ENCODE peak calls at places on chromosomes 4 and X, in four cellular contexts. W is heart right ventricle, Y is uterus, Q is astrocyte of the spinal cord. H is an unnamed sample.

GRCh38 chr4:38837334-38837733 is 19.3 kb downstream of the TLR6 start:
- DNase-seq in W (no peak), Y (no peak), Q (no peak), H (no peak)

GRCh38 chrX:145843196-145843595 is 25.6 kb downstream of the SLITRK2 start:
- DNase-seq in W (no peak), Y (no peak), Q (no peak), H (no peak)

GRCh38 chr4:5953003-5953951 is 60.4 kb upstream of the CRMP1 start:
- DNase-seq in W (no peak), Y (no peak), Q (no peak), H (no peak)

GRCh38 chr4:106746451-106746850 is 289.7 kb downstream of the DKK2 start:
- DNase-seq in W (no peak), Y (no peak), Q (peak), H (peak)

GRCh38 chrX:120517936-120518335 is 42.8 kb downstream of the CUL4B start:
- DNase-seq in W (no peak), Y (no peak), Q (peak), H (peak)

GRCh38 chr4:6594826-6595355 is 19.9 kb downstream of the MAN2B2 start:
- DNase-seq in W (no peak), Y (no peak), Q (no peak), H (no peak)

GRCh38 chr4:65943076-65943475 is 272.8 kb upstream of the EPHA5 start:
- DNase-seq in W (no peak), Y (no peak), Q (peak), H (peak)

GRCh38 chr4:24582235-24582863 is 2.0 kb downstream of the DHX15 start:
- DNase-seq in W (no peak), Y (no peak), Q (no peak), H (no peak)

GRCh38 chrX:66015906-66016689 is 23.8 kb downstream of the VSIG4 start:
- DNase-seq in W (no peak), Y (no peak), Q (no peak), H (no peak)

GRCh38 chr4:61938250-61938846 is 738.2 kb downstream of the ADGRL3 start:
- DNase-seq in W (no peak), Y (no peak), Q (no peak), H (no peak)

GRCh38 chr4:80192937-80193336 is 4.4 kb upstream of the PRDM8 start:
- DNase-seq in W (no peak), Y (no peak), Q (peak), H (peak)

GRCh38 chrX:18577400-18577799 is 94.5 kb downstream of the RS1 start:
- DNase-seq in W (no peak), Y (no peak), Q (no peak), H (no peak)

GRCh38 chr4:10593130-10593529 is 91.4 kb downstream of the CLNK start:
- DNase-seq in W (no peak), Y (no peak), Q (no peak), H (no peak)

GRCh38 chr4:172786039-172786792 is 382.4 kb upstream of the GALNT7 start:
- DNase-seq in W (no peak), Y (no peak), Q (peak), H (no peak)

GRCh38 chr4:106301393-106302084 is 14.5 kb downstream of the TBCK start:
- DNase-seq in W (no peak), Y (no peak), Q (no peak), H (peak)

GRCh38 chr4:85778809-85779124 is 303.8 kb downstream of the ARHGAP24 start:
- DNase-seq in W (no peak), Y (no peak), Q (peak), H (no peak)

GRCh38 chr4:7430965-7431695 is 3.6 kb downstream of the PSAPL1 start:
- DNase-seq in W (no peak), Y (no peak), Q (no peak), H (no peak)

GRCh38 chrX:53287493-53288138 is 6.2 kb upstream of the IQSEC2 start:
- DNase-seq in W (peak), Y (peak), Q (peak), H (no peak)

GRCh38 chr4:173346074-173346473 is 11.9 kb upstream of the HMGB2 start:
- DNase-seq in W (no peak), Y (no peak), Q (peak), H (peak)

GRCh38 chr4:77003400-77003799 is 53.8 kb downstream of the SEPTIN11 start:
- DNase-seq in W (no peak), Y (no peak), Q (no peak), H (no peak)

GRCh38 chrX:75327607-75328006 is 53.7 kb downstream of the UPRT start:
- DNase-seq in W (no peak), Y (no peak), Q (no peak), H (no peak)

GRCh38 chrX:134528936-134529335 is 69.0 kb downstream of the HPRT1 start:
- DNase-seq in W (no peak), Y (no peak), Q (peak), H (no peak)

GRCh38 chr4:147846318-147847135 is 114.6 kb downstream of the ARHGAP10 start:
- DNase-seq in W (no peak), Y (no peak), Q (no peak), H (no peak)

DNA sequence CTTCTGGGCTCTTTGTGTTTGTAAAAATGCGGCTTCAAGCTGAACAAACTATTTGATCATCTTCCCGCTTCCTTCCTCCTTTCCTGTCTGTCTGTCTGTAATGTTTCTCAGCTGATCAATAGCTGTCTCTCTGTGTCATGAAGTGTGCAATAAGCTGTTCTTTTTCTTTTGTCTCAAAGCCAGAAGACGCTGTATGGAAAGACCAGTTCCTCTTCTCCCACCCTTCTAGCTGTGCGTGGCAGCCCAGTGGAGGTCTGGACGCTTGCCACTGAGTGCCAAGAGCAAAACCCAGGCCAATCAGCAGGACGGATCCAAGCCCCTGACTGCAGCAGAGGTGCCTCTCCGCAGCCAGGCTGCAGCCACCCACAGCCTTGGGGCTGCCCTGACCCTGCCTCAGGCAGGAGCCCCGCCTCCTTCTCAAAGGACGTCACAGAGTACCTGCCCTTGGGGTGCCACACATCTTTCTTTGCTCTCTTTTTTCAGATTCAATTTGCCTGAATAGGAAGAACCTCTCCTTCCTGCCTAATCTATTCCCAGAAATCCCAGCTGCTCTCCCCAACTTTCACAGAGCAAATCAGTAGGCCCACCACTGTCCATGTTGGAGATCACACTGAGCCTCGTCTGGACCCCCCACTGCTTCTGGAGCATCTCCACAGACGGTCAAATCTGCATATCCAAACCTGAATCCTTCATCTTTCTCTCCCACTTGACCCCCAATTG is 59.1 kb downstream of the MAML3 start:
- DNase-seq in W (peak), Y (peak), Q (peak), H (no peak)
- H3K4me3 ChIP-seq in W (no peak), Y (no peak), Q (no peak), H (no peak)

GRCh38 chr4:54440394-54441223 is 211.5 kb downstream of the PDGFRA start:
- DNase-seq in W (peak), Y (no peak), Q (peak), H (no peak)
- H3K4me3 ChIP-seq in W (no peak), Y (no peak), Q (no peak), H (no peak)

DNA sequence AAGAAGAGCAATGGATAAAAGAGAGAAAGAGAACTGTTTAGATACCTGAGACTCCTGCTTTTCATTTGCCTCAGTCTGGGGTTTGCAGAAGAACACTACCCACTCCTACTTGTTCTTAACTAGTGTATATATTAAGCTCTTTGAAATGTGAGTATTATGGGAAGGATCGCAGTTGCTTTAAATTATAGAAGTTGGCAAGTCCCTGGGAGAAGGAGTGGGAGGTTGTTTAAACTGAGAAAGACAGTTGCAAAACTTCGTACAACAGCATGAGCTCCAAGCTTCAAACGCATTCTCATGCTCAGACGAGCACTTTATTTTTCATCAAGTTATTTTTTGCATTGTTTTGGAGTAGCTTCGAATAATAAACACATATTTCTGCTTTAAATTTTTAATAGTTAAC is 88.1 kb upstream of the C1QTNF7 start:
- DNase-seq in W (no peak), Y (no peak), Q (peak), H (no peak)
- H3K4me3 ChIP-seq in W (no peak), Y (peak), Q (no peak), H (no peak)

DNA sequence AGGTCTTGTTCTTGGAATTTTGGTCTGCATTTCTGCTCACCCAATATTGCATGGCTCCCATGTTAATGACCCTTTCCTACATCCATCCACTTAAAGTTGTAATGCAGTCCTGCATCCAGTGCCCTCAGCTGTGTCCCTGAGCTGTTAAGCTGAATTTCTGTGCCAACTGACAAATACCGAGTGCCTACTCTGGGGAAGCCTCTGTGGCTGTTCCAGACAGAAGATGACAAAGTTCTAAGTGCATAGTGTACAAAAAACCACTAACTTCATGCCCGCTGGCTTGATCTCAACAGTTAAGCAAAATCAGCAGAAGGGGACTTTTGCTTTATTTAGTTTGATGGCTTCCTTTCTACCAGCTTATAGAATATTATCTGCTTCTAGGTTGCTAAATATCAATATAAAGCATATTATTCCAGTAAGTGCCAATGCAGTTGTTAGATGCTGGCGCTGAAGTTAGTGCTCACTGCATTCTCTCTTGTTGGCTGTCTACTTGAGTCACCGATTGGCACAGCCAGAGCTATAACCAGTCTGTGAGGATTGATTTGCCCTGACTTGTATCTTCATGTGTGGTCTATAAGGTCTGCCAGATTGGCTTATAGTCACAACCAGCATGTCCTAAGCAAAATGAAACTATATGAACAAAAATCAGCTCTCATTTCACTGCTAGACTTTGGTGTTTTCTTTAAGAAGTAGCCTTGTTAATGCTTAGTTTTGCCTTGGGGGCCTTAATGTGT is 98.9 kb downstream of the KLHL8 start:
- DNase-seq in W (no peak), Y (no peak), Q (peak), H (no peak)
- H3K4me3 ChIP-seq in W (no peak), Y (no peak), Q (no peak), H (no peak)

DNA sequence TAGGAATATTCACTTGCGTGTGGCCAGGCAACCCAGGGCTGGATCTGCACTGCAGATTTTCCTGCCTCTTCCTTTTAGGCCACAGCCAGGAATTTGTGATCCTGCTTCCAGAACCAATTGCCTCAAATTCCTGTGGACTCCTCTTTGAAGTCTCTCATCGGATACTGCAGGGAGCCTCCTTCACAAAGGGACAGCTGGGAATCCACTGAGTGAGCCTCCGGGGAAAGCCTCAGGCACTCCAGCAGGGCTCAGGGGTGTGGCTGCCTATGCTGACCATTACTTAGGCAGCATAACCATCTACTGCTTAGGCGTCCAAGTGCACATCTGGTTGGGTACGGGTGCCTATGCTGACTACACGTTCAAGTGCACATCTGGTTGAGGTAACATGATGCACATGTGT is 321.5 kb downstream of the NLGN4X start:
- DNase-seq in W (no peak), Y (no peak), Q (no peak), H (no peak)
- H3K4me3 ChIP-seq in W (no peak), Y (no peak), Q (no peak), H (no peak)

GRCh38 chrX:137566746-137567473 is 983 bp downstream of the ZIC3 start:
- DNase-seq in W (no peak), Y (no peak), Q (peak), H (no peak)
- H3K4me3 ChIP-seq in W (peak), Y (no peak), Q (peak), H (no peak)

DNA sequence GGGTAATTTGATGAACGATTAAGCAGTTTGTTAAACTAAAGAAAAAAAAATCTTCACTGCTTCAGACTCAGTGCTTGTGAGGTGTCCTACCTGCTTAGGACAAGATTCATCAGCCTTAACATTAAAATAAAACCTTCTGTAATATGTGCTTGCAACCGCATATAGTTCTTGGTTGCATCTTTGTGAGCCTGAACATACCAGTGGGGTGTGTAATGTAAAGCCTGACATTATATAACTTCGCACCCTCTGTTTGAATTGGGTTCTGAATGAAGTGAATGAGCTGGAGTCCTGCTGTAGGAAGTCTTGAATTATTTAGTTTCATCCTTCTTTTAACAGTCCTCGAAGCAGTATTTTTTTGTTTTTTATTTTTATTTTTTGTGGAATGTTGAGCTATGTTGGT is 3.1 kb downstream of the KDM6A start:
- DNase-seq in W (no peak), Y (no peak), Q (no peak), H (no peak)
- H3K4me3 ChIP-seq in W (peak), Y (no peak), Q (peak), H (peak)

DNA sequence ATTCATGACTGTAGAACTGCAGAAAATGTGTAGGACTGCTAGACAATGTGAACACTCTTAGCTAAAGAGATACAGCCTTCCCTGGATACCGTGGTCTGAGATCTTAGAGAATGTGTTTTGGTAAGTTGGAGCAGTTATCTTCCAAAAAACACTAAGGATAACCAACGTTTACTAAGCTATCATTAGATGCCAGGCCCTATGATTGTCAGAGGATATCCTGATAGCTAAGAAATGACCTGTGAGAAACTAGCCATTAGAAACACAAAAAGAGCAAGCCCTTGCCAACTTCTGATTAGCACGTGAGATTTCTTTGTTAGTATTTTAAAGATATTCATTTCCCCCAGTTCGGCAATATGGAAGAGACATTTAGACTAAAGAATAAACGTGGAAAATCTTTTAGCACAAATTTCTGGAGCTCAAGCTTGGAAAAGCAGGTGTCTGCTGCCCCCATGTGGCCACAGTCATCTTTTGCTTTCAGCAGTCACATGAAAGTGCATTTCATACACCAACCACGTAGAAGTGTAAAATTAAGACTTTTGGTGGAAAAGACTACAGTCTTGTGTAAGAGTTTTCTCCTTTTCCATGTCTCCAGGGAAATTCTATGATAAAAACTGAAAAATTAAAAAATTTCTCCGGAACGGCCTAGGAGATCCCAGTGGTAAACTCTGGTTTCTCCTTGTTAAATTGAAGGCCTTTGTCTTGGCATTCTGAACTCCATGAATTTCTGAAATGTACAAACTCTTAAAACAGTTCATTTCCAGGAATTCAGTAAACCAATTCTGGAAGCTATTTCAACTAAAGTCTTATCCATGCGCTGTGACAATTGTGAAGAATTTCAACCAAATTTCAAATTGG is 136.4 kb downstream of the ZNF674 start:
- DNase-seq in W (peak), Y (peak), Q (peak), H (peak)
- H3K4me3 ChIP-seq in W (no peak), Y (no peak), Q (no peak), H (no peak)

H was measured in AG09309.